ENCODE peak calls at places on chromosomes 1 and 21, in seven cellular contexts. F is RWPE1, R is HTR-8/SVneo, C is glutamatergic neuron, H is GM19239, W is NCI-H1092 treated with DMSO at 0.1 percent for 48 hours, J is frontal cortex. V is an unnamed sample.

GRCh38 chr21:44773291-44773932 is 28.2 kb downstream of the UBE2G2 start:
- DNase-seq in W (peak), C (peak), F (no peak), H (no peak), J (no peak), R (no peak), V (peak)

GRCh38 chr1:30778156-30778978 is 20.8 kb upstream of the LAPTM5 start:
- DNase-seq in R (no peak), F (peak), J (no peak), W (peak), H (no peak), C (no peak), V (no peak)

GRCh38 chr1:2528966-2529750 is 905 bp downstream of the HES5 start:
- DNase-seq in H (no peak), W (no peak), R (no peak), C (peak), F (no peak), J (no peak), V (peak)

GRCh38 chr1:38005195-38006007 is at the start of gene FHL3:
- DNase-seq in R (peak), J (peak), W (no peak), H (no peak), C (peak), F (no peak), V (peak)

GRCh38 chr1:179447489-179447888 is 81.7 kb downstream of the AXDND1 start:
- DNase-seq in F (no peak), W (no peak), J (no peak), C (no peak), R (peak), H (no peak), V (no peak)

GRCh38 chr1:225567789-225568188 is 85.1 kb downstream of the ENAH start:
- DNase-seq in H (no peak), W (no peak), R (peak), C (no peak), F (no peak), J (no peak), V (no peak)

GRCh38 chr1:55720243-55720642 is 505.1 kb upstream of the USP24 start:
- DNase-seq in W (no peak), F (no peak), C (peak), J (no peak), R (no peak), H (no peak), V (no peak)

GRCh38 chr1:109659997-109660755 is 4.3 kb downstream of the GSTM4 start:
- DNase-seq in C (no peak), R (no peak), W (peak), H (no peak), J (no peak), F (no peak), V (no peak)

GRCh38 chr1:58823481-58824010 is 39.7 kb upstream of the JUN start:
- DNase-seq in H (no peak), C (no peak), W (no peak), F (peak), J (no peak), R (peak), V (peak)

GRCh38 chr1:14168663-14169062 is 429.8 kb upstream of the KAZN start:
- DNase-seq in H (no peak), W (no peak), J (no peak), R (no peak), C (no peak), F (no peak), V (no peak)

GRCh38 chr1:61289232-61289967 is 207.0 kb downstream of the NFIA start:
- DNase-seq in R (no peak), J (no peak), H (no peak), F (no peak), C (no peak), W (no peak), V (no peak)

GRCh38 chr21:42002421-42002958 is 7.7 kb downstream of the ZBTB21 start:
- DNase-seq in J (no peak), F (peak), H (no peak), R (peak), C (no peak), W (no peak), V (peak)

V was measured in trophoblast cell.